ENCODE peak calls at places on chromosome 1, in eight cellular contexts. Q, B, S, M, W, C, L and K are unnamed samples.

GRCh38 chr1:96346708-96347107 is 374.9 kb upstream of the PTBP2 start:
- DNase-seq in W (no peak), M (no peak), B (no peak), C (no peak), L (no peak), S (no peak), Q (no peak), K (no peak)

GRCh38 chr1:114979278-114979891 is 50.2 kb upstream of the TSHB start:
- DNase-seq in B (peak), M (peak), Q (no peak), W (peak), S (peak), C (peak), L (no peak), K (no peak)

GRCh38 chr1:91165033-91165654 is 143.3 kb upstream of the ZNF644 start:
- DNase-seq in L (peak), B (peak), W (peak), S (peak), M (peak), C (peak), Q (peak), K (no peak)

GRCh38 chr1:82059931-82060330 is 259.2 kb downstream of the ADGRL2 start:
- DNase-seq in M (no peak), Q (no peak), B (no peak), C (peak), W (no peak), S (peak), L (no peak), K (no peak)

GRCh38 chr1:208988811-208989222 is 594.7 kb upstream of the CAMK1G start:
- DNase-seq in L (no peak), Q (no peak), S (peak), C (peak), B (peak), M (no peak), W (peak), K (no peak)

GRCh38 chr1:2463396-2463795 is 12.7 kb upstream of the PLCH2 start:
- DNase-seq in B (peak), W (no peak), L (no peak), M (no peak), Q (no peak), C (peak), S (peak), K (no peak)

GRCh38 chr1:119544165-119544762 is 37.3 kb downstream of the HSD3B1 start:
- DNase-seq in B (peak), L (peak), C (no peak), M (no peak), S (no peak), Q (no peak), W (no peak), K (no peak)

GRCh38 chr1:32876341-32877210 is 5.9 kb upstream of the FNDC5 start:
- DNase-seq in W (no peak), M (peak), Q (no peak), L (peak), S (peak), B (peak), C (peak), K (no peak)

GRCh38 chr1:218939095-218939494 is 234.6 kb upstream of the LYPLAL1 start:
- DNase-seq in W (no peak), L (no peak), M (no peak), B (no peak), C (no peak), Q (no peak), S (peak), K (no peak)

GRCh38 chr1:151949371-151950193 is 40.3 kb upstream of the THEM4 start:
- DNase-seq in Q (no peak), M (no peak), S (no peak), B (no peak), C (no peak), W (no peak), L (no peak), K (no peak)

DNA sequence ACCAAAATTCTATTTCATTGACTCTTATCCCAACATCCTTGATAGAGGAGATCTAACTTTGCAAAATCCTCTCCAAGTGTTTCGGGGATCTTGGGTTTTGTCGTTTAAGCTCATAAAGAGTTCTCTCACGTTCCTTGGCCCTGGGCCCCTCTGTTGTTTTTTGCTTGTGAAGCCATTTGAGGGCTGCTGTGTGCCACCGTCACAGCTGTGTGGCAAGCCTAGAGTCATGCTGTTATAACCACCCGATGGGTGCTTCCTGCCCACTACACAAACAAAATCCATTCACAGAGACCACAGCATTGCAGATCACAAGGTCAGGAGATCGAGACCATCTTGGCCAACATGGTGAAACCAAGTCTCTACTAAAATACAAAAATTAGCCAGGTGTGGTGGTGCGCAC is 154.1 kb downstream of the ADSS2 start:
- DNase-seq in S (no peak), W (no peak), C (no peak), Q (no peak), M (no peak), B (no peak), L (no peak), K (no peak)
- TF ChIP-seq CTCF in S (no peak), W (no peak), C (no peak), Q (no peak), M (no peak), B (no peak), L (no peak), K (no peak)

GRCh38 chr1:15153184-15153841 is at the start of gene TMEM51:
- DNase-seq in M (no peak), L (no peak), B (peak), Q (no peak), S (peak), W (no peak), C (peak), K (no peak)

GRCh38 chr1:15150376-15150775 is 3.2 kb upstream of the TMEM51 start:
- DNase-seq in Q (no peak), W (no peak), M (no peak), S (no peak), B (no peak), C (no peak), L (no peak), K (no peak)

GRCh38 chr1:15151377-15151806 is 2.2 kb upstream of the TMEM51 start:
- DNase-seq in B (no peak), S (no peak), W (no peak), M (no peak), Q (no peak), C (no peak), L (no peak), K (no peak)

GRCh38 chr1:15152318-15153183 is 996 bp upstream of the TMEM51 start:
- DNase-seq in Q (peak), W (peak), L (peak), B (peak), C (peak), M (no peak), S (peak), K (no peak)

DNA sequence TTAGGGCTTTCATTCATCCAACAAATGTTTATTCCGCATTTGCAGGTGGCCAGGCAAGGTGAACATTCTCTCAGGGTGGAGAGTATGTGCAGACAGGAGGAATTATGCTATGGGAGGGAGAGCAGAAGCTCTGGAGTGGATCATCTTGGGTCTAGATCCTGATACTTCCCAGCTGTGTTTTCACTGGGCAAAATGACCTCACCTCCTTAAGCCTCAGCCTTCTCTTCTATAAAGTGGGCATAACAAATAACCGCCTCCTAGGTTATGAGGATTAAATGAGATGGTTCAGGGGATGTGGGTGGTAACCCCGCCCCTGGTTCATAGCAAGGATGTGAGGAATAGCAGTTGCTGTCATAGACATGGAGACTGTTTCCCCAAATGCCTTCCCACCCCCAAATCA is 1.7 kb upstream of the TMEM51 start:
- DNase-seq in C (no peak), Q (no peak), M (no peak), B (no peak), S (no peak), W (no peak), L (no peak), K (no peak)
- H3K4me3 ChIP-seq in C (no peak), Q (no peak), M (no peak), B (no peak), S (no peak), W (peak), L (peak), K (no peak)

GRCh38 chr1:87030740-87031400 is 116.4 kb downstream of the HS2ST1 start:
- DNase-seq in L (no peak), W (no peak), C (no peak), S (no peak), Q (no peak), B (no peak), M (no peak), K (no peak)

GRCh38 chr1:87028576-87028975 is 114.1 kb downstream of the HS2ST1 start:
- DNase-seq in M (no peak), Q (no peak), L (no peak), S (no peak), C (no peak), W (no peak), B (no peak), K (no peak)

GRCh38 chr1:87024936-87025537 is 110.6 kb downstream of the HS2ST1 start:
- DNase-seq in L (peak), C (peak), Q (no peak), M (no peak), W (peak), S (peak), B (peak), K (no peak)
- TF ChIP-seq CTCF in L (peak), C (peak), Q (peak), M (no peak), W (peak), S (peak), B (peak), K (peak)

DNA sequence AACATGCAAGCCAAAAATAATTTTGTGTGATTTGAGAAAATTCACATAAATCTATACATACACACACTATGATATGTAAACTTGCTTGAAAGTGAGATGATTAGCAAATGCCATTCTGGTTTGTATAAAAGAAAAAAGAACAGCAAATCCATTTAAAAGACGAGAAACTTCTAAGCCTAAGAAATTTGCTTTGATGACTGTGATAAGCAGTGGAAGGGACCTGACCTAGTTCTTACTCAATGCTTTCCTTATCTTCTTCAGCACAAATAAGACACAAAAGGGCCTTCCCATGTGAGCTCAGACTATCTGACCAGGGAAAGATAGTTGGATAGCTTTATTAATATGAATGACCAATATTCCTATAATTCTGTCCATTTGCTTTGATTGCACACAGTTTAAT is 25.3 kb upstream of the NMNAT2 start:
- DNase-seq in S (no peak), M (no peak), W (no peak), C (no peak), Q (no peak), B (no peak), L (no peak), K (no peak)
- H3K4me3 ChIP-seq in S (no peak), M (no peak), W (no peak), C (no peak), Q (no peak), B (no peak), L (no peak), K (no peak)